ENCODE peak calls at places on chromosomes 16 and 17, in ten cellular contexts. One of them, this sample, is unnamed.
A peak's percentile ranks its signal among the peaks of the same experiment; 100 is the strongest.

GRCh38 chr17:27586203-27586701 is 44.7 kb upstream of the LGALS9 start:
- DNase-seq in T-helper 1 cell: no peak
- DNase-seq in activated effector memory CD4-positive, alpha-beta T cell treated with anti-CD3 and anti-CD28 coated beads, Interleukin-2, amount 50 U/mL, for 16 hours: no peak
- DNase-seq in activated gamma-delta T cell treated with anti-CD3 and anti-CD28 coated beads, Interleukin-2, amount 50 U/mL, for 16 hours: no peak
- DNase-seq in stimulated activated CD4-positive, alpha-beta T cell treated with anti-CD3 and anti-CD28 coated beads, Interleukin-4, amount 100 ng/mL, for 1 hour: no peak
- DNase-seq in skeletal muscle cell: no peak
- DNase-seq in NCI-H2081: no peak
- DNase-seq in stimulated activated naive B cell treated with anti-CD40 and anti-IgM and Interleukin-4, amounts not matched to agents 10 μg/mL and 1 μg/mL and 100 μg/mL, for 72 hours: no peak
- DNase-seq in EL: peak; percentile 24
- DNase-seq in HTR-8/SVneo: no peak
- DNase-seq in this sample: no peak

GRCh38 chr17:29958947-29959657 is 17.7 kb downstream of the EFCAB5 start:
- DNase-seq in stimulated activated CD4-positive, alpha-beta T cell treated with anti-CD3 and anti-CD28 coated beads, Interleukin-4, amount 100 ng/mL, for 1 hour: no peak
- DNase-seq in EL: peak; percentile 58
- DNase-seq in T-helper 1 cell: no peak
- DNase-seq in skeletal muscle cell: no peak
- DNase-seq in NCI-H2081: no peak
- DNase-seq in stimulated activated naive B cell treated with anti-CD40 and anti-IgM and Interleukin-4, amounts not matched to agents 10 μg/mL and 1 μg/mL and 100 μg/mL, for 72 hours: no peak
- DNase-seq in HTR-8/SVneo: no peak
- DNase-seq in activated gamma-delta T cell treated with anti-CD3 and anti-CD28 coated beads, Interleukin-2, amount 50 U/mL, for 16 hours: no peak
- DNase-seq in activated effector memory CD4-positive, alpha-beta T cell treated with anti-CD3 and anti-CD28 coated beads, Interleukin-2, amount 50 U/mL, for 16 hours: no peak
- DNase-seq in this sample: no peak

GRCh38 chr17:65901394-65901793 is 290.5 kb downstream of the CEP112 start:
- DNase-seq in activated gamma-delta T cell treated with anti-CD3 and anti-CD28 coated beads, Interleukin-2, amount 50 U/mL, for 16 hours: no peak
- DNase-seq in EL: no peak
- DNase-seq in stimulated activated naive B cell treated with anti-CD40 and anti-IgM and Interleukin-4, amounts not matched to agents 10 μg/mL and 1 μg/mL and 100 μg/mL, for 72 hours: no peak
- DNase-seq in stimulated activated CD4-positive, alpha-beta T cell treated with anti-CD3 and anti-CD28 coated beads, Interleukin-4, amount 100 ng/mL, for 1 hour: no peak
- DNase-seq in T-helper 1 cell: no peak
- DNase-seq in activated effector memory CD4-positive, alpha-beta T cell treated with anti-CD3 and anti-CD28 coated beads, Interleukin-2, amount 50 U/mL, for 16 hours: no peak
- DNase-seq in NCI-H2081: peak; percentile 75
- DNase-seq in HTR-8/SVneo: no peak
- DNase-seq in skeletal muscle cell: no peak
- DNase-seq in this sample: peak; percentile 89

GRCh38 chr17:34527908-34528470 is 51.4 kb upstream of the TMEM132E start:
- DNase-seq in activated effector memory CD4-positive, alpha-beta T cell treated with anti-CD3 and anti-CD28 coated beads, Interleukin-2, amount 50 U/mL, for 16 hours: no peak
- DNase-seq in stimulated activated naive B cell treated with anti-CD40 and anti-IgM and Interleukin-4, amounts not matched to agents 10 μg/mL and 1 μg/mL and 100 μg/mL, for 72 hours: no peak
- DNase-seq in EL: no peak
- DNase-seq in stimulated activated CD4-positive, alpha-beta T cell treated with anti-CD3 and anti-CD28 coated beads, Interleukin-4, amount 100 ng/mL, for 1 hour: no peak
- DNase-seq in T-helper 1 cell: no peak
- DNase-seq in skeletal muscle cell: no peak
- DNase-seq in HTR-8/SVneo: no peak
- DNase-seq in NCI-H2081: no peak
- DNase-seq in activated gamma-delta T cell treated with anti-CD3 and anti-CD28 coated beads, Interleukin-2, amount 50 U/mL, for 16 hours: no peak
- DNase-seq in this sample: no peak

GRCh38 chr17:1077536-1078061 is 80.7 kb downstream of the TIMM22 start:
- DNase-seq in NCI-H2081: no peak
- DNase-seq in stimulated activated CD4-positive, alpha-beta T cell treated with anti-CD3 and anti-CD28 coated beads, Interleukin-4, amount 100 ng/mL, for 1 hour: no peak
- DNase-seq in T-helper 1 cell: no peak
- DNase-seq in activated gamma-delta T cell treated with anti-CD3 and anti-CD28 coated beads, Interleukin-2, amount 50 U/mL, for 16 hours: no peak
- DNase-seq in skeletal muscle cell: no peak
- DNase-seq in stimulated activated naive B cell treated with anti-CD40 and anti-IgM and Interleukin-4, amounts not matched to agents 10 μg/mL and 1 μg/mL and 100 μg/mL, for 72 hours: no peak
- DNase-seq in activated effector memory CD4-positive, alpha-beta T cell treated with anti-CD3 and anti-CD28 coated beads, Interleukin-2, amount 50 U/mL, for 16 hours: no peak
- DNase-seq in EL: no peak
- DNase-seq in HTR-8/SVneo: no peak
- DNase-seq in this sample: no peak

GRCh38 chr16:11493531-11493929 is 93.2 kb downstream of the LITAF start:
- DNase-seq in NCI-H2081: no peak
- DNase-seq in stimulated activated naive B cell treated with anti-CD40 and anti-IgM and Interleukin-4, amounts not matched to agents 10 μg/mL and 1 μg/mL and 100 μg/mL, for 72 hours: no peak
- DNase-seq in HTR-8/SVneo: no peak
- DNase-seq in EL: no peak
- DNase-seq in activated gamma-delta T cell treated with anti-CD3 and anti-CD28 coated beads, Interleukin-2, amount 50 U/mL, for 16 hours: no peak
- DNase-seq in skeletal muscle cell: no peak
- DNase-seq in activated effector memory CD4-positive, alpha-beta T cell treated with anti-CD3 and anti-CD28 coated beads, Interleukin-2, amount 50 U/mL, for 16 hours: no peak
- DNase-seq in T-helper 1 cell: no peak
- DNase-seq in stimulated activated CD4-positive, alpha-beta T cell treated with anti-CD3 and anti-CD28 coated beads, Interleukin-4, amount 100 ng/mL, for 1 hour: no peak
- DNase-seq in this sample: no peak

GRCh38 chr17:37821025-37821713 is 76.3 kb upstream of the HNF1B start:
- DNase-seq in EL: peak; percentile 41
- DNase-seq in T-helper 1 cell: no peak
- DNase-seq in stimulated activated naive B cell treated with anti-CD40 and anti-IgM and Interleukin-4, amounts not matched to agents 10 μg/mL and 1 μg/mL and 100 μg/mL, for 72 hours: no peak
- DNase-seq in HTR-8/SVneo: no peak
- DNase-seq in skeletal muscle cell: peak; percentile 44
- DNase-seq in activated gamma-delta T cell treated with anti-CD3 and anti-CD28 coated beads, Interleukin-2, amount 50 U/mL, for 16 hours: no peak
- DNase-seq in activated effector memory CD4-positive, alpha-beta T cell treated with anti-CD3 and anti-CD28 coated beads, Interleukin-2, amount 50 U/mL, for 16 hours: no peak
- DNase-seq in stimulated activated CD4-positive, alpha-beta T cell treated with anti-CD3 and anti-CD28 coated beads, Interleukin-4, amount 100 ng/mL, for 1 hour: no peak
- DNase-seq in NCI-H2081: no peak
- DNase-seq in this sample: no peak

GRCh38 chr17:17151055-17151454 is 55.1 kb downstream of the PLD6 start:
- DNase-seq in skeletal muscle cell: peak; percentile 52
- DNase-seq in activated effector memory CD4-positive, alpha-beta T cell treated with anti-CD3 and anti-CD28 coated beads, Interleukin-2, amount 50 U/mL, for 16 hours: no peak
- DNase-seq in stimulated activated CD4-positive, alpha-beta T cell treated with anti-CD3 and anti-CD28 coated beads, Interleukin-4, amount 100 ng/mL, for 1 hour: no peak
- DNase-seq in T-helper 1 cell: no peak
- DNase-seq in stimulated activated naive B cell treated with anti-CD40 and anti-IgM and Interleukin-4, amounts not matched to agents 10 μg/mL and 1 μg/mL and 100 μg/mL, for 72 hours: no peak
- DNase-seq in activated gamma-delta T cell treated with anti-CD3 and anti-CD28 coated beads, Interleukin-2, amount 50 U/mL, for 16 hours: no peak
- DNase-seq in EL: peak; percentile 92
- DNase-seq in NCI-H2081: no peak
- DNase-seq in HTR-8/SVneo: peak; percentile 68
- DNase-seq in this sample: no peak

GRCh38 chr16:23952128-23953041 is 116.6 kb downstream of the PRKCB start:
- DNase-seq in activated effector memory CD4-positive, alpha-beta T cell treated with anti-CD3 and anti-CD28 coated beads, Interleukin-2, amount 50 U/mL, for 16 hours: no peak
- DNase-seq in EL: peak; percentile 31
- DNase-seq in activated gamma-delta T cell treated with anti-CD3 and anti-CD28 coated beads, Interleukin-2, amount 50 U/mL, for 16 hours: peak; percentile 30
- DNase-seq in HTR-8/SVneo: no peak
- DNase-seq in stimulated activated CD4-positive, alpha-beta T cell treated with anti-CD3 and anti-CD28 coated beads, Interleukin-4, amount 100 ng/mL, for 1 hour: peak; percentile 38
- DNase-seq in skeletal muscle cell: no peak
- DNase-seq in T-helper 1 cell: no peak
- DNase-seq in NCI-H2081: no peak
- DNase-seq in stimulated activated naive B cell treated with anti-CD40 and anti-IgM and Interleukin-4, amounts not matched to agents 10 μg/mL and 1 μg/mL and 100 μg/mL, for 72 hours: no peak
- DNase-seq in this sample: peak; percentile 16

GRCh38 chr17:1203111-1203966 is 23.6 kb upstream of the ABR start:
- DNase-seq in HTR-8/SVneo: peak; percentile 67
- DNase-seq in T-helper 1 cell: peak; percentile 55
- DNase-seq in activated effector memory CD4-positive, alpha-beta T cell treated with anti-CD3 and anti-CD28 coated beads, Interleukin-2, amount 50 U/mL, for 16 hours: peak; percentile 85
- DNase-seq in EL: peak; percentile 74
- DNase-seq in skeletal muscle cell: no peak
- DNase-seq in stimulated activated naive B cell treated with anti-CD40 and anti-IgM and Interleukin-4, amounts not matched to agents 10 μg/mL and 1 μg/mL and 100 μg/mL, for 72 hours: no peak
- DNase-seq in stimulated activated CD4-positive, alpha-beta T cell treated with anti-CD3 and anti-CD28 coated beads, Interleukin-4, amount 100 ng/mL, for 1 hour: peak; percentile 51
- DNase-seq in activated gamma-delta T cell treated with anti-CD3 and anti-CD28 coated beads, Interleukin-2, amount 50 U/mL, for 16 hours: no peak
- DNase-seq in NCI-H2081: no peak
- DNase-seq in this sample: peak; percentile 38

GRCh38 chr17:43434902-43435319 is 36.1 kb downstream of the ARL4D start:
- DNase-seq in skeletal muscle cell: no peak
- DNase-seq in stimulated activated CD4-positive, alpha-beta T cell treated with anti-CD3 and anti-CD28 coated beads, Interleukin-4, amount 100 ng/mL, for 1 hour: no peak
- DNase-seq in activated gamma-delta T cell treated with anti-CD3 and anti-CD28 coated beads, Interleukin-2, amount 50 U/mL, for 16 hours: no peak
- DNase-seq in EL: no peak
- DNase-seq in HTR-8/SVneo: no peak
- DNase-seq in NCI-H2081: no peak
- DNase-seq in activated effector memory CD4-positive, alpha-beta T cell treated with anti-CD3 and anti-CD28 coated beads, Interleukin-2, amount 50 U/mL, for 16 hours: no peak
- DNase-seq in stimulated activated naive B cell treated with anti-CD40 and anti-IgM and Interleukin-4, amounts not matched to agents 10 μg/mL and 1 μg/mL and 100 μg/mL, for 72 hours: no peak
- DNase-seq in T-helper 1 cell: no peak
- DNase-seq in this sample: no peak

GRCh38 chr16:67431805-67432476 is 1.0 kb downstream of the HSD11B2 start:
- DNase-seq in stimulated activated naive B cell treated with anti-CD40 and anti-IgM and Interleukin-4, amounts not matched to agents 10 μg/mL and 1 μg/mL and 100 μg/mL, for 72 hours: no peak
- DNase-seq in NCI-H2081: peak; percentile 14
- DNase-seq in EL: no peak
- DNase-seq in skeletal muscle cell: no peak
- DNase-seq in activated gamma-delta T cell treated with anti-CD3 and anti-CD28 coated beads, Interleukin-2, amount 50 U/mL, for 16 hours: no peak
- DNase-seq in HTR-8/SVneo: no peak
- DNase-seq in T-helper 1 cell: no peak
- DNase-seq in stimulated activated CD4-positive, alpha-beta T cell treated with anti-CD3 and anti-CD28 coated beads, Interleukin-4, amount 100 ng/mL, for 1 hour: no peak
- DNase-seq in activated effector memory CD4-positive, alpha-beta T cell treated with anti-CD3 and anti-CD28 coated beads, Interleukin-2, amount 50 U/mL, for 16 hours: no peak
- DNase-seq in this sample: no peak

GRCh38 chr16:7744546-7745294 is 412.1 kb downstream of the RBFOX1 start:
- DNase-seq in stimulated activated naive B cell treated with anti-CD40 and anti-IgM and Interleukin-4, amounts not matched to agents 10 μg/mL and 1 μg/mL and 100 μg/mL, for 72 hours: no peak
- DNase-seq in T-helper 1 cell: no peak
- DNase-seq in activated effector memory CD4-positive, alpha-beta T cell treated with anti-CD3 and anti-CD28 coated beads, Interleukin-2, amount 50 U/mL, for 16 hours: no peak
- DNase-seq in stimulated activated CD4-positive, alpha-beta T cell treated with anti-CD3 and anti-CD28 coated beads, Interleukin-4, amount 100 ng/mL, for 1 hour: no peak
- DNase-seq in activated gamma-delta T cell treated with anti-CD3 and anti-CD28 coated beads, Interleukin-2, amount 50 U/mL, for 16 hours: no peak
- DNase-seq in HTR-8/SVneo: no peak
- DNase-seq in NCI-H2081: no peak
- DNase-seq in skeletal muscle cell: no peak
- DNase-seq in EL: no peak
- DNase-seq in this sample: no peak

GRCh38 chr17:3647769-3648540 is 11.4 kb downstream of the CTNS start:
- DNase-seq in HTR-8/SVneo: no peak
- DNase-seq in NCI-H2081: no peak
- DNase-seq in stimulated activated naive B cell treated with anti-CD40 and anti-IgM and Interleukin-4, amounts not matched to agents 10 μg/mL and 1 μg/mL and 100 μg/mL, for 72 hours: no peak
- DNase-seq in stimulated activated CD4-positive, alpha-beta T cell treated with anti-CD3 and anti-CD28 coated beads, Interleukin-4, amount 100 ng/mL, for 1 hour: peak; percentile 48
- DNase-seq in activated effector memory CD4-positive, alpha-beta T cell treated with anti-CD3 and anti-CD28 coated beads, Interleukin-2, amount 50 U/mL, for 16 hours: peak; percentile 76
- DNase-seq in skeletal muscle cell: no peak
- DNase-seq in T-helper 1 cell: peak; percentile 11
- DNase-seq in activated gamma-delta T cell treated with anti-CD3 and anti-CD28 coated beads, Interleukin-2, amount 50 U/mL, for 16 hours: no peak
- DNase-seq in EL: peak; percentile 52
- DNase-seq in this sample: peak; percentile 8

GRCh38 chr16:49350265-49351103 is 23.1 kb upstream of the C16orf78 start:
- DNase-seq in stimulated activated CD4-positive, alpha-beta T cell treated with anti-CD3 and anti-CD28 coated beads, Interleukin-4, amount 100 ng/mL, for 1 hour: peak; percentile 49
- DNase-seq in activated gamma-delta T cell treated with anti-CD3 and anti-CD28 coated beads, Interleukin-2, amount 50 U/mL, for 16 hours: no peak
- DNase-seq in stimulated activated naive B cell treated with anti-CD40 and anti-IgM and Interleukin-4, amounts not matched to agents 10 μg/mL and 1 μg/mL and 100 μg/mL, for 72 hours: peak; percentile 35
- DNase-seq in NCI-H2081: no peak
- DNase-seq in HTR-8/SVneo: peak; percentile 51
- DNase-seq in activated effector memory CD4-positive, alpha-beta T cell treated with anti-CD3 and anti-CD28 coated beads, Interleukin-2, amount 50 U/mL, for 16 hours: peak; percentile 74
- DNase-seq in skeletal muscle cell: peak; percentile 8
- DNase-seq in EL: peak; percentile 45
- DNase-seq in T-helper 1 cell: peak; percentile 6
- DNase-seq in this sample: peak; percentile 4

GRCh38 chr17:43416998-43417891 is 18.5 kb downstream of the ARL4D start:
- DNase-seq in NCI-H2081: no peak
- DNase-seq in stimulated activated CD4-positive, alpha-beta T cell treated with anti-CD3 and anti-CD28 coated beads, Interleukin-4, amount 100 ng/mL, for 1 hour: no peak
- DNase-seq in EL: peak; percentile 53
- DNase-seq in activated effector memory CD4-positive, alpha-beta T cell treated with anti-CD3 and anti-CD28 coated beads, Interleukin-2, amount 50 U/mL, for 16 hours: no peak
- DNase-seq in activated gamma-delta T cell treated with anti-CD3 and anti-CD28 coated beads, Interleukin-2, amount 50 U/mL, for 16 hours: no peak
- DNase-seq in skeletal muscle cell: no peak
- DNase-seq in T-helper 1 cell: no peak
- DNase-seq in stimulated activated naive B cell treated with anti-CD40 and anti-IgM and Interleukin-4, amounts not matched to agents 10 μg/mL and 1 μg/mL and 100 μg/mL, for 72 hours: no peak
- DNase-seq in HTR-8/SVneo: no peak
- DNase-seq in this sample: peak; percentile 24

GRCh38 chr17:12566281-12567002 is 99.2 kb upstream of the MYOCD start:
- DNase-seq in stimulated activated naive B cell treated with anti-CD40 and anti-IgM and Interleukin-4, amounts not matched to agents 10 μg/mL and 1 μg/mL and 100 μg/mL, for 72 hours: no peak
- DNase-seq in activated gamma-delta T cell treated with anti-CD3 and anti-CD28 coated beads, Interleukin-2, amount 50 U/mL, for 16 hours: no peak
- DNase-seq in NCI-H2081: no peak
- DNase-seq in T-helper 1 cell: no peak
- DNase-seq in skeletal muscle cell: no peak
- DNase-seq in stimulated activated CD4-positive, alpha-beta T cell treated with anti-CD3 and anti-CD28 coated beads, Interleukin-4, amount 100 ng/mL, for 1 hour: no peak
- DNase-seq in HTR-8/SVneo: no peak
- DNase-seq in EL: no peak
- DNase-seq in activated effector memory CD4-positive, alpha-beta T cell treated with anti-CD3 and anti-CD28 coated beads, Interleukin-2, amount 50 U/mL, for 16 hours: no peak
- DNase-seq in this sample: no peak

GRCh38 chr17:19766421-19767270 is 18.5 kb upstream of the ALDH3A1 start:
- DNase-seq in NCI-H2081: peak; percentile 28
- DNase-seq in skeletal muscle cell: no peak
- DNase-seq in stimulated activated naive B cell treated with anti-CD40 and anti-IgM and Interleukin-4, amounts not matched to agents 10 μg/mL and 1 μg/mL and 100 μg/mL, for 72 hours: peak; percentile 68
- DNase-seq in activated gamma-delta T cell treated with anti-CD3 and anti-CD28 coated beads, Interleukin-2, amount 50 U/mL, for 16 hours: peak; percentile 62
- DNase-seq in HTR-8/SVneo: peak; percentile 93
- DNase-seq in EL: peak; percentile 63
- DNase-seq in stimulated activated CD4-positive, alpha-beta T cell treated with anti-CD3 and anti-CD28 coated beads, Interleukin-4, amount 100 ng/mL, for 1 hour: peak; percentile 84
- DNase-seq in activated effector memory CD4-positive, alpha-beta T cell treated with anti-CD3 and anti-CD28 coated beads, Interleukin-2, amount 50 U/mL, for 16 hours: peak; percentile 92
- DNase-seq in T-helper 1 cell: peak; percentile 71
- DNase-seq in this sample: peak; percentile 31

GRCh38 chr17:62668091-62668804 is 40.8 kb downstream of the MRC2 start:
- DNase-seq in T-helper 1 cell: no peak
- DNase-seq in activated gamma-delta T cell treated with anti-CD3 and anti-CD28 coated beads, Interleukin-2, amount 50 U/mL, for 16 hours: no peak
- DNase-seq in skeletal muscle cell: no peak
- DNase-seq in EL: no peak
- DNase-seq in stimulated activated CD4-positive, alpha-beta T cell treated with anti-CD3 and anti-CD28 coated beads, Interleukin-4, amount 100 ng/mL, for 1 hour: no peak
- DNase-seq in HTR-8/SVneo: no peak
- DNase-seq in NCI-H2081: no peak
- DNase-seq in activated effector memory CD4-positive, alpha-beta T cell treated with anti-CD3 and anti-CD28 coated beads, Interleukin-2, amount 50 U/mL, for 16 hours: no peak
- DNase-seq in stimulated activated naive B cell treated with anti-CD40 and anti-IgM and Interleukin-4, amounts not matched to agents 10 μg/mL and 1 μg/mL and 100 μg/mL, for 72 hours: no peak
- DNase-seq in this sample: no peak

GRCh38 chr16:77807-78443 is at the start of gene MPG:
- DNase-seq in EL: peak; percentile 82
- DNase-seq in activated effector memory CD4-positive, alpha-beta T cell treated with anti-CD3 and anti-CD28 coated beads, Interleukin-2, amount 50 U/mL, for 16 hours: peak; percentile 94
- DNase-seq in NCI-H2081: peak; percentile 75
- DNase-seq in HTR-8/SVneo: peak; percentile 94
- DNase-seq in T-helper 1 cell: peak; percentile 76
- DNase-seq in stimulated activated naive B cell treated with anti-CD40 and anti-IgM and Interleukin-4, amounts not matched to agents 10 μg/mL and 1 μg/mL and 100 μg/mL, for 72 hours: peak; percentile 80
- DNase-seq in stimulated activated CD4-positive, alpha-beta T cell treated with anti-CD3 and anti-CD28 coated beads, Interleukin-4, amount 100 ng/mL, for 1 hour: peak; percentile 84
- DNase-seq in skeletal muscle cell: no peak
- DNase-seq in activated gamma-delta T cell treated with anti-CD3 and anti-CD28 coated beads, Interleukin-2, amount 50 U/mL, for 16 hours: peak; percentile 69
- DNase-seq in this sample: no peak

GRCh38 chr17:59329558-59330313 is 1.7 kb upstream of the YPEL2 start:
- DNase-seq in activated gamma-delta T cell treated with anti-CD3 and anti-CD28 coated beads, Interleukin-2, amount 50 U/mL, for 16 hours: peak; percentile 24
- DNase-seq in NCI-H2081: peak; percentile 31
- DNase-seq in stimulated activated naive B cell treated with anti-CD40 and anti-IgM and Interleukin-4, amounts not matched to agents 10 μg/mL and 1 μg/mL and 100 μg/mL, for 72 hours: peak; percentile 35
- DNase-seq in stimulated activated CD4-positive, alpha-beta T cell treated with anti-CD3 and anti-CD28 coated beads, Interleukin-4, amount 100 ng/mL, for 1 hour: peak; percentile 39
- DNase-seq in activated effector memory CD4-positive, alpha-beta T cell treated with anti-CD3 and anti-CD28 coated beads, Interleukin-2, amount 50 U/mL, for 16 hours: peak; percentile 81
- DNase-seq in T-helper 1 cell: peak; percentile 30
- DNase-seq in HTR-8/SVneo: peak; percentile 84
- DNase-seq in skeletal muscle cell: peak; percentile 43
- DNase-seq in EL: peak; percentile 81
- DNase-seq in this sample: peak; percentile 50

GRCh38 chr17:73667184-73667959 is 23.1 kb upstream of the SDK2 start:
- DNase-seq in stimulated activated naive B cell treated with anti-CD40 and anti-IgM and Interleukin-4, amounts not matched to agents 10 μg/mL and 1 μg/mL and 100 μg/mL, for 72 hours: no peak
- DNase-seq in skeletal muscle cell: no peak
- DNase-seq in activated effector memory CD4-positive, alpha-beta T cell treated with anti-CD3 and anti-CD28 coated beads, Interleukin-2, amount 50 U/mL, for 16 hours: no peak
- DNase-seq in activated gamma-delta T cell treated with anti-CD3 and anti-CD28 coated beads, Interleukin-2, amount 50 U/mL, for 16 hours: no peak
- DNase-seq in EL: no peak
- DNase-seq in HTR-8/SVneo: no peak
- DNase-seq in NCI-H2081: no peak
- DNase-seq in stimulated activated CD4-positive, alpha-beta T cell treated with anti-CD3 and anti-CD28 coated beads, Interleukin-4, amount 100 ng/mL, for 1 hour: no peak
- DNase-seq in T-helper 1 cell: no peak
- DNase-seq in this sample: no peak

GRCh38 chr16:15523092-15523541 is 88.7 kb downstream of the BMERB1 start:
- DNase-seq in T-helper 1 cell: no peak
- DNase-seq in activated effector memory CD4-positive, alpha-beta T cell treated with anti-CD3 and anti-CD28 coated beads, Interleukin-2, amount 50 U/mL, for 16 hours: no peak
- DNase-seq in stimulated activated naive B cell treated with anti-CD40 and anti-IgM and Interleukin-4, amounts not matched to agents 10 μg/mL and 1 μg/mL and 100 μg/mL, for 72 hours: no peak
- DNase-seq in NCI-H2081: no peak
- DNase-seq in EL: no peak
- DNase-seq in activated gamma-delta T cell treated with anti-CD3 and anti-CD28 coated beads, Interleukin-2, amount 50 U/mL, for 16 hours: no peak
- DNase-seq in stimulated activated CD4-positive, alpha-beta T cell treated with anti-CD3 and anti-CD28 coated beads, Interleukin-4, amount 100 ng/mL, for 1 hour: no peak
- DNase-seq in skeletal muscle cell: no peak
- DNase-seq in HTR-8/SVneo: no peak
- DNase-seq in this sample: no peak

GRCh38 chr16:2471016-2471652 is at the start of gene NTN3:
- DNase-seq in activated effector memory CD4-positive, alpha-beta T cell treated with anti-CD3 and anti-CD28 coated beads, Interleukin-2, amount 50 U/mL, for 16 hours: no peak
- DNase-seq in activated gamma-delta T cell treated with anti-CD3 and anti-CD28 coated beads, Interleukin-2, amount 50 U/mL, for 16 hours: no peak
- DNase-seq in stimulated activated CD4-positive, alpha-beta T cell treated with anti-CD3 and anti-CD28 coated beads, Interleukin-4, amount 100 ng/mL, for 1 hour: no peak
- DNase-seq in stimulated activated naive B cell treated with anti-CD40 and anti-IgM and Interleukin-4, amounts not matched to agents 10 μg/mL and 1 μg/mL and 100 μg/mL, for 72 hours: no peak
- DNase-seq in NCI-H2081: peak; percentile 79
- DNase-seq in HTR-8/SVneo: no peak
- DNase-seq in skeletal muscle cell: no peak
- DNase-seq in T-helper 1 cell: no peak
- DNase-seq in EL: no peak
- DNase-seq in this sample: no peak

GRCh38 chr16:20136446-20136968 is 62.8 kb upstream of the GPR139 start:
- DNase-seq in NCI-H2081: no peak
- DNase-seq in activated gamma-delta T cell treated with anti-CD3 and anti-CD28 coated beads, Interleukin-2, amount 50 U/mL, for 16 hours: no peak
- DNase-seq in EL: no peak
- DNase-seq in stimulated activated CD4-positive, alpha-beta T cell treated with anti-CD3 and anti-CD28 coated beads, Interleukin-4, amount 100 ng/mL, for 1 hour: no peak
- DNase-seq in skeletal muscle cell: no peak
- DNase-seq in HTR-8/SVneo: no peak
- DNase-seq in T-helper 1 cell: no peak
- DNase-seq in activated effector memory CD4-positive, alpha-beta T cell treated with anti-CD3 and anti-CD28 coated beads, Interleukin-2, amount 50 U/mL, for 16 hours: no peak
- DNase-seq in stimulated activated naive B cell treated with anti-CD40 and anti-IgM and Interleukin-4, amounts not matched to agents 10 μg/mL and 1 μg/mL and 100 μg/mL, for 72 hours: no peak
- DNase-seq in this sample: no peak

GRCh38 chr17:79935845-79936470 is 96.7 kb upstream of the CBX4 start:
- DNase-seq in activated gamma-delta T cell treated with anti-CD3 and anti-CD28 coated beads, Interleukin-2, amount 50 U/mL, for 16 hours: no peak
- DNase-seq in skeletal muscle cell: no peak
- DNase-seq in HTR-8/SVneo: no peak
- DNase-seq in T-helper 1 cell: no peak
- DNase-seq in activated effector memory CD4-positive, alpha-beta T cell treated with anti-CD3 and anti-CD28 coated beads, Interleukin-2, amount 50 U/mL, for 16 hours: no peak
- DNase-seq in stimulated activated naive B cell treated with anti-CD40 and anti-IgM and Interleukin-4, amounts not matched to agents 10 μg/mL and 1 μg/mL and 100 μg/mL, for 72 hours: no peak
- DNase-seq in EL: no peak
- DNase-seq in NCI-H2081: no peak
- DNase-seq in stimulated activated CD4-positive, alpha-beta T cell treated with anti-CD3 and anti-CD28 coated beads, Interleukin-4, amount 100 ng/mL, for 1 hour: no peak
- DNase-seq in this sample: no peak

GRCh38 chr17:21376835-21377690 is 906 bp downstream of the KCNJ12 start:
- DNase-seq in HTR-8/SVneo: peak; percentile 72
- DNase-seq in stimulated activated naive B cell treated with anti-CD40 and anti-IgM and Interleukin-4, amounts not matched to agents 10 μg/mL and 1 μg/mL and 100 μg/mL, for 72 hours: no peak
- DNase-seq in EL: peak; percentile 50
- DNase-seq in activated gamma-delta T cell treated with anti-CD3 and anti-CD28 coated beads, Interleukin-2, amount 50 U/mL, for 16 hours: no peak
- DNase-seq in activated effector memory CD4-positive, alpha-beta T cell treated with anti-CD3 and anti-CD28 coated beads, Interleukin-2, amount 50 U/mL, for 16 hours: no peak
- DNase-seq in stimulated activated CD4-positive, alpha-beta T cell treated with anti-CD3 and anti-CD28 coated beads, Interleukin-4, amount 100 ng/mL, for 1 hour: no peak
- DNase-seq in NCI-H2081: no peak
- DNase-seq in T-helper 1 cell: no peak
- DNase-seq in skeletal muscle cell: no peak
- DNase-seq in this sample: peak; percentile 14

GRCh38 chr16:54912720-54913119 is 17.9 kb upstream of the IRX5 start:
- DNase-seq in T-helper 1 cell: no peak
- DNase-seq in activated gamma-delta T cell treated with anti-CD3 and anti-CD28 coated beads, Interleukin-2, amount 50 U/mL, for 16 hours: no peak
- DNase-seq in skeletal muscle cell: no peak
- DNase-seq in NCI-H2081: no peak
- DNase-seq in EL: no peak
- DNase-seq in activated effector memory CD4-positive, alpha-beta T cell treated with anti-CD3 and anti-CD28 coated beads, Interleukin-2, amount 50 U/mL, for 16 hours: no peak
- DNase-seq in stimulated activated CD4-positive, alpha-beta T cell treated with anti-CD3 and anti-CD28 coated beads, Interleukin-4, amount 100 ng/mL, for 1 hour: no peak
- DNase-seq in HTR-8/SVneo: no peak
- DNase-seq in stimulated activated naive B cell treated with anti-CD40 and anti-IgM and Interleukin-4, amounts not matched to agents 10 μg/mL and 1 μg/mL and 100 μg/mL, for 72 hours: no peak
- DNase-seq in this sample: no peak

This sample was measured in NCI-H748 treated with DMSO at 0.1 percent for 48 hours.